ENCODE peak calls at places on chromosomes 1 and 21, in six cellular contexts. C is memory B cell; A is activated naive CD8-positive, alpha-beta T cell treated with anti-CD3 and anti-CD28 coated beads, Interleukin-2, amount 50 U/mL, for 24 hours; X is CMK; U is SW480; B is stimulated activated CD4-positive, alpha-beta T cell treated with anti-CD3 and anti-CD28 coated beads, Interleukin-4, amount 100 ng/mL, for 4 hours. P is an unnamed sample.

GRCh38 chr1:169529068-169529642 is 43.4 kb upstream of the SLC19A2 start:
- DNase-seq in C (no peak), A (no peak), X (no peak), U (peak), B (no peak), P (no peak)

GRCh38 chr1:98099501-98099900 is 178.7 kb upstream of the DPYD start:
- DNase-seq in C (no peak), A (no peak), X (no peak), U (no peak), B (no peak), P (no peak)

GRCh38 chr1:26597629-26598039 is 68.1 kb downstream of the RPS6KA1 start:
- DNase-seq in C (no peak), A (no peak), X (peak), U (peak), B (no peak), P (no peak)

GRCh38 chr21:36079010-36079649 is 9.3 kb downstream of the CBR1 start:
- DNase-seq in C (no peak), A (peak), X (no peak), U (no peak), B (peak), P (no peak)

GRCh38 chr1:22105611-22106207 is 37.2 kb downstream of the WNT4 start:
- DNase-seq in C (no peak), A (no peak), X (peak), U (peak), B (no peak), P (no peak)

GRCh38 chr1:155008015-155008941 is 5.7 kb downstream of the ZBTB7B start:
- DNase-seq in C (no peak), A (peak), X (no peak), U (no peak), B (peak), P (no peak)

GRCh38 chr1:65422241-65423203 is 2.1 kb downstream of the LEPR start:
- DNase-seq in C (no peak), A (no peak), X (no peak), U (no peak), B (no peak), P (no peak)

GRCh38 chr1:65001238-65001792 is 35.0 kb upstream of the JAK1 start:
- DNase-seq in C (peak), A (peak), X (peak), U (no peak), B (peak), P (peak)

GRCh38 chr1:116942344-116942743 is 32.6 kb downstream of the PTGFRN start:
- DNase-seq in C (no peak), A (no peak), X (no peak), U (peak), B (no peak), P (no peak)

GRCh38 chr1:18557621-18558465 is 72.8 kb upstream of the PAX7 start:
- DNase-seq in C (no peak), A (peak), X (no peak), U (peak), B (peak), P (no peak)

GRCh38 chr1:8145525-8145924 is 119.4 kb upstream of the ERRFI1 start:
- DNase-seq in C (no peak), A (no peak), X (no peak), U (no peak), B (no peak), P (no peak)

GRCh38 chr21:33940846-33941245 is 25.2 kb upstream of the ATP5PO start:
- DNase-seq in C (no peak), A (no peak), X (no peak), U (no peak), B (no peak), P (no peak)

GRCh38 chr1:222167111-222167510 is 380.8 kb downstream of the HHIPL2 start:
- DNase-seq in C (no peak), A (peak), X (peak), U (peak), B (no peak), P (no peak)

GRCh38 chr1:29820401-29820800 is 584.1 kb downstream of the PTPRU start:
- DNase-seq in C (no peak), A (no peak), X (no peak), U (no peak), B (no peak), P (no peak)

P was measured in GM12891.